ENCODE peak calls at places on chromosome 11, in six cellular contexts. P is lower leg skin, O is cardiac muscle cell, U is fibroblast of lung, W is K562, Y is upper lobe of right lung. R is an unnamed sample.

GRCh38 chr11:43974830-43975229 is 32.4 kb downstream of the C11orf96 start:
- DNase-seq in O (no peak), P (no peak), W (no peak), U (no peak), Y (no peak), R (no peak)

GRCh38 chr11:134861490-134862107 is 449.6 kb upstream of the B3GAT1 start:
- DNase-seq in P (no peak), U (no peak), W (peak), Y (no peak), O (no peak), R (no peak)

GRCh38 chr11:130211144-130211543 is 51.6 kb downstream of the ST14 start:
- DNase-seq in W (no peak), P (peak), O (no peak), U (no peak), Y (no peak), R (no peak)

GRCh38 chr11:14150878-14151277 is 188.4 kb downstream of the SPON1 start:
- DNase-seq in W (no peak), U (no peak), O (no peak), Y (no peak), P (no peak), R (no peak)

GRCh38 chr11:118897721-118898310 is 14.1 kb downstream of the CXCR5 start:
- DNase-seq in U (no peak), W (no peak), O (no peak), Y (no peak), P (no peak), R (no peak)

GRCh38 chr11:117950320-117950719 is 21.1 kb upstream of the TMPRSS13 start:
- DNase-seq in P (no peak), U (no peak), O (peak), Y (no peak), W (peak), R (no peak)

GRCh38 chr11:44817207-44817944 is 90.6 kb downstream of the TSPAN18 start:
- DNase-seq in U (peak), O (no peak), P (no peak), W (no peak), Y (peak), R (no peak)

GRCh38 chr11:67558084-67558772 is 25.4 kb upstream of the GSTP1 start:
- DNase-seq in O (peak), P (no peak), W (no peak), Y (peak), U (peak), R (no peak)

GRCh38 chr11:9004310-9004945 is 627 bp upstream of the NRIP3 start:
- DNase-seq in P (no peak), W (no peak), Y (peak), U (no peak), O (no peak), R (peak)

GRCh38 chr11:62025429-62026105 is 58.1 kb upstream of the FTH1 start:
- DNase-seq in Y (peak), W (peak), O (peak), U (peak), P (peak), R (no peak)

DNA sequence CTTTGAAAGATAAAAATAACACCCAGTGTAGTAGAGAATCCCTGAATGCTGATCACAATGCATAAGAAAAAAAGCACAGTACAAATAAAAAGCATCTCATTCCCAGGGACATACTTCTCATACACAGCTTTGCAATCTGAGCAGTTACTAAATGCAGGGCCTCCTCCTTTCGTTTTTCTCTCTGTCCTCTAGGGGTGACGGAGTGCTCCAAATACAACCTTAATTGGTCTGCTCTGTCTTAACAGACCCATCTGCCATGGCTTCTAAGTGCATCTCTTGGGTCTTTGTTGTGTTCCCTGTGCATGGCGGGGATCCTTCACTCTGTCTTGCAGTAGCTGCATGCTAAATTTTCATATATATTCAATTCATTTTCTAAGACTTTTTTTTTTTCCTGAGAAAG is 1114.2 kb upstream of the RAG2 start:
- DNase-seq in W (no peak), P (no peak), Y (no peak), O (peak), U (peak), R (no peak)
- TF ChIP-seq CTCF in W (no peak), P (no peak), Y (no peak), O (peak), U (peak), R (no peak)

GRCh38 chr11:64000740-64001514 is 14.7 kb downstream of the OTUB1 start:
- DNase-seq in O (no peak), U (no peak), Y (no peak), P (no peak), W (no peak), R (no peak)
- TF ChIP-seq CTCF in O (no peak), U (no peak), Y (no peak), P (no peak), W (no peak), R (no peak)

GRCh38 chr11:41459602-41460405 is at the start of gene LRRC4C:
- DNase-seq in O (no peak), Y (no peak), W (no peak), P (no peak), U (peak), R (no peak)

GRCh38 chr11:41456288-41456687 is 3.2 kb downstream of the LRRC4C start:
- DNase-seq in O (no peak), P (no peak), U (no peak), Y (no peak), W (no peak), R (no peak)

GRCh38 chr11:41457216-41458014 is 2.0 kb downstream of the LRRC4C start:
- DNase-seq in P (no peak), W (no peak), U (no peak), Y (no peak), O (no peak), R (no peak)

DNA sequence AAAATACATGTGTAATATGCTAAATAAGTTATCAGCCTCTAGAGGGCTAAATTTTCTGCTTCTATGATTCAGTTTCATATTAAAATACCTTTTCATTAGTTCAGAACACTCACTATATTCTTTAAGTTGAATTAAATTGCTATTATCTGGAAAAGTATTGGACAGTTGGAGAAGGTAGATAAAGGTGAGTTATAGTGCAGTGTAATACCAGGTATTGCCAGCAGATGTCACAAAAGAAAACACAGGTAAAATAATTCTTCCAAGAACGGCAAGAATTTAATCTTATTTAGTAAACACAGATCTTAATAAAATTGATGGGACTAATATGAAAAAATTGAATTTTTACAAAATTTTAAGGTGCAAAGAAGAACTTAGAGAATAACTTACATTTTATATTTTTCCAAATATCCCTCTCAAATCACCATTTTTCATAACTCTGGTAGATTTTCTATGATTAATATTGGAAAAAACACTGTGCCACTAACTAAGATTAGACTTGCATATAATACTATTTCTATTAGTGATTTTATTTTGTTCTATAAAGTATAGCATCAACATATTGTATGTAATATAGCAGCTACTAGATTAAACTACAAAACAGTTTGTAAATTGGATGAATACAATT is 1.7 kb upstream of the LRRC4C start:
- DNase-seq in Y (no peak), W (peak), P (no peak), U (no peak), O (peak), R (no peak)
- TF ChIP-seq CTCF in Y (peak), W (no peak), P (no peak), U (peak), O (peak), R (peak)

DNA sequence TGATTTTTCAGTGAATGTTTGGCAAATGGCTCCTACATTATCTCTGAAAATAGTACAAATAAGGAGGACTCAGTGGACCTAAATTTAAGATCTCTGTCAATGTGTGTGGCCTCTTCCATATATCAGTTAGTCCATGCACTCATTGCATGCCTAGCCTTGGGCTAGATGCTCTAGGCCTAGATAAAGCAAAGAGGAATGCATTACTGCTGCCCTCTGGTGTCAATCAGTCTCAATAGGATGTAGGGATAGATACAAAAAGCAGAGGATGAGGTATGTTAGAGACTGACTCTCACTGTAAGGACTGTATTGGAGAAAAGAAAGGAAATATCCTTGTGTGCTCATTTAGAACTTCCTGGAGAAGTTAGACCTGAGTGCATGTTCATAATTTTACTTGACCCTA is 42.0 kb downstream of the MS4A2 start:
- DNase-seq in W (peak), P (no peak), O (peak), Y (no peak), U (no peak), R (peak)
- TF ChIP-seq CTCF in W (peak), P (no peak), O (no peak), Y (peak), U (no peak), R (peak)

R was measured in endothelial cell.